ENCODE peak calls at places on chromosomes 1 and 21, in seven cellular contexts. E, D, M, T, I, A and O are unnamed samples.

GRCh38 chr1:29473167-29473855 is 237.0 kb downstream of the PTPRU start:
- DNase-seq in M (no peak), D (no peak), E (no peak), A (no peak), T (peak; percentile 9), I (no peak), O (no peak)

GRCh38 chr1:86788300-86789206 is 84.2 kb downstream of the SH3GLB1 start:
- DNase-seq in M (no peak), A (no peak), E (no peak), D (no peak), T (no peak), I (no peak), O (no peak)

GRCh38 chr1:76254165-76255043 is 179.9 kb downstream of the ST6GALNAC3 start:
- DNase-seq in A (no peak), I (no peak), D (no peak), T (no peak), M (no peak), E (no peak), O (no peak)

GRCh38 chr1:33684346-33685122 is 179.3 kb upstream of the HMGB4 start:
- DNase-seq in I (no peak), A (no peak), D (no peak), M (no peak), E (no peak), T (no peak), O (no peak)

GRCh38 chr21:45169001-45169400 is 94.6 kb downstream of the ADARB1 start:
- DNase-seq in I (no peak), E (no peak), M (no peak), D (no peak), T (no peak), A (no peak), O (no peak)

GRCh38 chr1:111204211-111204883 is 3.9 kb upstream of the DENND2D start:
- DNase-seq in T (peak; percentile 54), M (peak; percentile 84), A (no peak), D (peak; percentile 47), I (peak; percentile 64), E (peak; percentile 76), O (no peak)

GRCh38 chr21:40318371-40318770 is 451.1 kb downstream of the PCP4 start:
- DNase-seq in D (no peak), T (no peak), I (no peak), E (no peak), M (no peak), A (no peak), O (no peak)

GRCh38 chr21:44548381-44548780 is 2.9 kb downstream of the KRTAP10-2 start:
- DNase-seq in A (no peak), E (no peak), I (no peak), M (no peak), T (peak; percentile 30), D (no peak), O (no peak)

GRCh38 chr1:906532-907420 is 16.9 kb upstream of the SAMD11 start:
- DNase-seq in T (peak; percentile 64), A (no peak), M (peak; percentile 34), I (no peak), E (peak; percentile 30), D (peak; percentile 60), O (peak; percentile 30)

GRCh38 chr1:10818262-10819197 is 22.1 kb upstream of the CASZ1 start:
- DNase-seq in D (no peak), M (no peak), E (no peak), A (no peak), T (no peak), I (no peak), O (no peak)

GRCh38 chr1:45522324-45523104 is 830 bp upstream of the PRDX1 start:
- DNase-seq in T (no peak), M (no peak), E (no peak), A (no peak), D (peak; percentile 37), I (no peak), O (no peak)

GRCh38 chr1:47986741-47987140 is 10.4 kb downstream of the TRABD2B start:
- DNase-seq in A (no peak), E (no peak), D (no peak), T (peak; percentile 58), M (no peak), I (no peak), O (no peak)

GRCh38 chr1:226717256-226717909 is 21.7 kb downstream of the ITPKB start:
- DNase-seq in M (no peak), I (no peak), D (no peak), T (no peak), E (peak; percentile 72), A (no peak), O (peak; percentile 68)

GRCh38 chr1:219774386-219774785 is 154.0 kb downstream of the SLC30A10 start:
- DNase-seq in E (no peak), T (no peak), D (no peak), I (no peak), A (no peak), M (no peak), O (no peak)

GRCh38 chr1:19559641-19560040 is 74.3 kb upstream of the CAPZB start:
- DNase-seq in A (no peak), I (no peak), M (no peak), T (no peak), D (peak; percentile 62), E (no peak), O (no peak)

GRCh38 chr1:174044418-174045222 is 22.5 kb upstream of the RC3H1 start:
- DNase-seq in M (no peak), D (no peak), A (no peak), I (no peak), E (no peak), T (no peak), O (no peak)

GRCh38 chr1:55481634-55482033 is 266.5 kb upstream of the USP24 start:
- DNase-seq in D (no peak), M (no peak), E (no peak), A (no peak), T (no peak), I (no peak), O (no peak)

GRCh38 chr1:179856286-179856685 is 21.3 kb downstream of the TOR1AIP2 start:
- DNase-seq in E (no peak), I (no peak), D (no peak), T (no peak), A (no peak), M (no peak), O (no peak)

GRCh38 chr1:89711140-89711778 is 78.3 kb downstream of the LRRC8C start:
- DNase-seq in M (no peak), A (no peak), I (no peak), D (no peak), T (no peak), E (no peak), O (no peak)

GRCh38 chr21:17585875-17586450 is 26.7 kb downstream of the BTG3 start:
- DNase-seq in T (no peak), D (peak; percentile 17), M (no peak), I (no peak), E (peak; percentile 72), A (no peak), O (peak; percentile 26)

GRCh38 chr1:63547621-63548294 is 24.4 kb downstream of the EFCAB7 start:
- DNase-seq in A (no peak), E (no peak), I (no peak), T (no peak), M (no peak), D (no peak), O (no peak)